ENCODE peak calls at places on chromosomes 6 and 20, in eight cellular contexts. J, U, D, C, V, Y, G and X are unnamed samples.

GRCh38 chr20:19930461-19930860 is 86.7 kb upstream of the NAA20 start:
- DNase-seq in J (no peak), U (no peak), D (no peak), C (no peak), V (no peak), Y (no peak), G (no peak), X (no peak)

GRCh38 chr6:89082439-89082838 is 1.9 kb downstream of the PNRC1 start:
- DNase-seq in J (no peak), U (no peak), D (peak; percentile 45), C (no peak), V (peak; percentile 39), Y (peak; percentile 34), G (no peak), X (no peak)

GRCh38 chr6:44918893-44919292 is 409.2 kb upstream of the RUNX2 start:
- DNase-seq in J (no peak), U (no peak), D (no peak), C (no peak), V (no peak), Y (no peak), G (no peak), X (no peak)

GRCh38 chr20:61830241-61830930 is 235.3 kb downstream of the TAF4 start:
- DNase-seq in J (no peak), U (no peak), D (no peak), C (no peak), V (no peak), Y (no peak), G (no peak), X (no peak)

GRCh38 chr6:38648629-38649028 is 8.9 kb upstream of the BTBD9 start:
- DNase-seq in J (no peak), U (no peak), D (no peak), C (no peak), V (no peak), Y (no peak), G (no peak), X (no peak)

GRCh38 chr20:32358632-32358882 is 426 bp downstream of the ASXL1 start:
- DNase-seq in J (no peak), U (no peak), D (no peak), C (no peak), V (no peak), Y (no peak), G (no peak), X (no peak)

GRCh38 chr6:14966902-14967711 is 278.8 kb upstream of the JARID2 start:
- DNase-seq in J (no peak), U (peak; percentile 73), D (no peak), C (no peak), V (no peak), Y (no peak), G (no peak), X (no peak)

GRCh38 chr20:18676366-18676765 is 88.5 kb downstream of the DTD1 start:
- DNase-seq in J (no peak), U (no peak), D (no peak), C (no peak), V (no peak), Y (no peak), G (no peak), X (no peak)

GRCh38 chr20:24568842-24569241 is 99.4 kb downstream of the SYNDIG1 start:
- DNase-seq in J (no peak), U (no peak), D (no peak), C (no peak), V (no peak), Y (no peak), G (no peak), X (no peak)

GRCh38 chr6:5838656-5839396 is 167.9 kb downstream of the NRN1 start:
- DNase-seq in J (no peak), U (no peak), D (no peak), C (no peak), V (no peak), Y (no peak), G (no peak), X (no peak)

GRCh38 chr6:1895721-1896120 is 286.0 kb downstream of the FOXC1 start:
- DNase-seq in J (no peak), U (no peak), D (peak; percentile 20), C (no peak), V (no peak), Y (no peak), G (no peak), X (no peak)

GRCh38 chr20:32456869-32457421 is 98.8 kb downstream of the ASXL1 start:
- DNase-seq in J (no peak), U (peak; percentile 54), D (no peak), C (no peak), V (peak; percentile 58), Y (peak; percentile 26), G (peak; percentile 70), X (no peak)

GRCh38 chr6:161561938-161562337 is 288.1 kb upstream of the AGPAT4 start:
- DNase-seq in J (no peak), U (no peak), D (no peak), C (no peak), V (no peak), Y (no peak), G (no peak), X (no peak)

GRCh38 chr6:3561745-3562144 is 104.9 kb upstream of the SLC22A23 start:
- DNase-seq in J (no peak), U (peak; percentile 30), D (peak; percentile 57), C (no peak), V (peak; percentile 94), Y (peak; percentile 43), G (peak; percentile 43), X (no peak)

GRCh38 chr6:6560909-6561308 is 27.6 kb upstream of the LY86 start:
- DNase-seq in J (no peak), U (no peak), D (no peak), C (no peak), V (peak; percentile 76), Y (no peak), G (no peak), X (no peak)

GRCh38 chr20:6940052-6940451 is 172.6 kb downstream of the BMP2 start:
- DNase-seq in J (no peak), U (peak; percentile 20), D (no peak), C (no peak), V (peak; percentile 3), Y (no peak), G (peak; percentile 48), X (no peak)

GRCh38 chr6:117829594-117830319 is 77.3 kb upstream of the SLC35F1 start:
- DNase-seq in J (no peak), U (peak; percentile 70), D (peak; percentile 38), C (no peak), V (peak; percentile 79), Y (peak; percentile 5), G (peak; percentile 45), X (no peak)

GRCh38 chr6:33880746-33881145 is 76.9 kb upstream of the MLN start:
- DNase-seq in J (no peak), U (no peak), D (no peak), C (peak; percentile 51), V (peak; percentile 11), Y (no peak), G (no peak), X (no peak)

GRCh38 chr6:133108377-133108776 is 132.8 kb upstream of the EYA4 start:
- DNase-seq in J (no peak), U (no peak), D (peak; percentile 38), C (no peak), V (no peak), Y (no peak), G (no peak), X (no peak)

GRCh38 chr6:20313086-20313485 is 88.6 kb upstream of the E2F3 start:
- DNase-seq in J (no peak), U (no peak), D (no peak), C (no peak), V (peak; percentile 30), Y (no peak), G (no peak), X (no peak)

GRCh38 chr6:7200598-7201443 is 93.1 kb downstream of the RREB1 start:
- DNase-seq in J (no peak), U (no peak), D (no peak), C (peak; percentile 62), V (no peak), Y (no peak), G (no peak), X (no peak)

GRCh38 chr6:132964101-132964867 is 149.9 kb downstream of the RPS12 start:
- DNase-seq in J (no peak), U (no peak), D (peak; percentile 69), C (no peak), V (peak; percentile 83), Y (peak; percentile 5), G (no peak), X (no peak)

GRCh38 chr6:98764378-98764911 is 69.9 kb upstream of the POU3F2 start:
- DNase-seq in J (no peak), U (no peak), D (no peak), C (no peak), V (peak; percentile 6), Y (no peak), G (no peak), X (no peak)

GRCh38 chr6:169991913-169992312 is 240.5 kb downstream of the ERMARD start:
- DNase-seq in J (no peak), U (no peak), D (no peak), C (no peak), V (no peak), Y (no peak), G (no peak), X (no peak)

GRCh38 chr6:17842014-17842776 is 135.5 kb upstream of the NUP153 start:
- DNase-seq in J (no peak), U (no peak), D (no peak), C (no peak), V (no peak), Y (no peak), G (no peak), X (no peak)